ENCODE peak calls at places on chromosomes 6 and 20, in seven cellular contexts. O is body of pancreas, G is esophagus squamous epithelium, L is left lung, M is IMR-90, P is cardiac muscle cell, S is fibroblast of pulmonary artery. W is an unnamed sample.

GRCh38 chr6:140360651-140361050 is 986.2 kb upstream of the CITED2 start:
- DNase-seq in O (no peak), G (no peak), L (no peak), M (peak), P (peak), S (no peak), W (no peak)

GRCh38 chr6:122778961-122779671 is 400 bp upstream of the FABP7 start:
- DNase-seq in O (no peak), G (no peak), L (no peak), M (no peak), P (peak), S (no peak), W (no peak)

GRCh38 chr20:59139998-59140397 is 23.6 kb upstream of the ZNF831 start:
- DNase-seq in O (no peak), G (no peak), L (no peak), M (no peak), P (no peak), S (no peak), W (no peak)

GRCh38 chr20:61464634-61465033 is 212.6 kb downstream of the CDH4 start:
- DNase-seq in O (no peak), G (no peak), L (no peak), M (no peak), P (no peak), S (no peak), W (no peak)

GRCh38 chr20:23226612-23227265 is 123.9 kb upstream of the NXT1 start:
- DNase-seq in O (no peak), G (no peak), L (no peak), M (peak), P (no peak), S (no peak), W (no peak)

GRCh38 chr6:142011156-142011555 is 121.6 kb upstream of the GJE1 start:
- DNase-seq in O (no peak), G (no peak), L (no peak), M (peak), P (no peak), S (peak), W (no peak)

GRCh38 chr20:52105573-52106422 is 85.8 kb downstream of the ZFP64 start:
- DNase-seq in O (no peak), G (no peak), L (no peak), M (peak), P (peak), S (peak), W (peak)

GRCh38 chr6:41355952-41356351 is 20.5 kb downstream of the NCR2 start:
- DNase-seq in O (no peak), G (no peak), L (no peak), M (no peak), P (no peak), S (no peak), W (no peak)

GRCh38 chr6:136501514-136501913 is 48.7 kb downstream of the MAP7 start:
- DNase-seq in O (no peak), G (no peak), L (no peak), M (no peak), P (no peak), S (no peak), W (no peak)

GRCh38 chr20:53283597-53283996 is 310.0 kb downstream of the ZNF217 start:
- DNase-seq in O (no peak), G (no peak), L (no peak), M (no peak), P (no peak), S (no peak), W (no peak)

GRCh38 chr6:139641412-139641811 is 267.0 kb upstream of the CITED2 start:
- DNase-seq in O (no peak), G (no peak), L (no peak), M (no peak), P (no peak), S (no peak), W (no peak)

GRCh38 chr6:141401851-141402250 is 730.9 kb upstream of the GJE1 start:
- DNase-seq in O (no peak), G (no peak), L (no peak), M (no peak), P (no peak), S (no peak), W (no peak)

GRCh38 chr6:27133281-27134227 is 113.9 kb upstream of the PRSS16 start:
- DNase-seq in O (peak), G (peak), L (peak), M (peak), P (peak), S (peak), W (peak)

GRCh38 chr6:159683722-159684304 is 9.2 kb downstream of the SOD2 start:
- DNase-seq in O (no peak), G (no peak), L (no peak), M (no peak), P (no peak), S (no peak), W (no peak)

GRCh38 chr6:49410564-49410963 is 52.5 kb downstream of the MMUT start:
- DNase-seq in O (no peak), G (no peak), L (no peak), M (no peak), P (no peak), S (no peak), W (no peak)

GRCh38 chr20:51363378-51363777 is 179.1 kb downstream of the NFATC2 start:
- DNase-seq in O (no peak), G (no peak), L (no peak), M (no peak), P (no peak), S (no peak), W (no peak)

GRCh38 chr20:9241232-9241692 is 172.4 kb downstream of the PLCB4 start:
- DNase-seq in O (peak), G (no peak), L (no peak), M (peak), P (no peak), S (peak), W (peak)

GRCh38 chr6:18058429-18058828 is 64.0 kb downstream of the NHLRC1 start:
- DNase-seq in O (no peak), G (no peak), L (no peak), M (no peak), P (no peak), S (no peak), W (no peak)

GRCh38 chr6:128803911-128804310 is 79.0 kb upstream of the LAMA2 start:
- DNase-seq in O (peak), G (no peak), L (no peak), M (peak), P (no peak), S (peak), W (peak)

GRCh38 chr6:51962355-51962754 is 125.1 kb downstream of the PKHD1 start:
- DNase-seq in O (no peak), G (no peak), L (no peak), M (no peak), P (peak), S (no peak), W (no peak)

GRCh38 chr6:150081702-150082101 is 12.8 kb upstream of the ULBP3 start:
- DNase-seq in O (no peak), G (no peak), L (no peak), M (no peak), P (no peak), S (no peak), W (no peak)

GRCh38 chr20:17663486-17663885 is 18.6 kb downstream of the RRBP1 start:
- DNase-seq in O (no peak), G (no peak), L (no peak), M (peak), P (no peak), S (no peak), W (peak)

GRCh38 chr6:75693534-75693933 is 55.5 kb upstream of the MYO6 start:
- DNase-seq in O (no peak), G (no peak), L (no peak), M (peak), P (no peak), S (peak), W (peak)

GRCh38 chr6:151389640-151390275 is 1.6 kb downstream of the ZBTB2 start:
- DNase-seq in O (peak), G (peak), L (no peak), M (peak), P (peak), S (peak), W (peak)

DNA sequence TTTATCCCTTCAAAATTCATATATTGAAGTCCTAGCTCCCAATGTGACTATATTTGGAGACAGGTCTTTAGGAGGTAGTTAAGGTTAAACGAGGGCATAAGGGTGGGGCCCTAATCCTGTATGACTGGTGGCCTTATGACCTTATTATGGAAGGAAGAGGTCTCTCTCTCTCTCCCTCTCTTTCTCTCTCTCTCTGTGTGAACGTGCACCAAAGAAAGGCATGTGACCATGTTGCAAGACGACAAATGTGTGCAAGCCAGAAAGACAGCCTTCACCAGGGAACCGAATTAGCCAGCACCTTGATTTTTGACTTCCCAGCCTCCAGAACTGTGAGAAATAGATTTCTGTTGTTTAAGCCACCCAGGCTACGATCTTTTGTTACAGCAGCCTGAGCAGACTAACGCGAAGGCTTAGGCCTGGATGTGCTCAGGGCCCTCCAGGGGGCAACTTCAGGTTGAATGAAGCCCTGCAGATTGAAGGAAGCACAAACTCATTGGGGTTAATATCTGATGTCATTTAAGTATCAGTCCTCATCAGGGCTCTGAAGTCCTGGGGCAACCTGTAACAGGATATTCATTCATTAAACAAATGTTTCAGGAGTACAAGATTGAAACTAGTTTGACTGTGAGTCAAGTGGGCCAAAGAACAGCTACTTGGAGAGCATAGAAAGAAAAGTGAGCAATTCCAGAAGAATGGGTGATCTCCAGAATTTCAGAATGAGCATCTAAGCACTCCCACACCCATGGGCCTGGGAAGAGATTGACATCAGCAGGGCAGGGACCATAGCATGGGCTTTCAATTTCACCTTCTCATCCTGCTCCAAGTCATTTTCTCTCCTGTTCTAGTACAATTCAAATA is 157.4 kb upstream of the TNFAIP3 start:
- DNase-seq in O (no peak), G (no peak), L (no peak), M (peak), P (no peak), S (peak), W (peak)
- TF ChIP-seq CTCF in O (no peak), G (no peak), L (no peak), M (no peak), P (no peak), S (no peak), W (no peak)

DNA sequence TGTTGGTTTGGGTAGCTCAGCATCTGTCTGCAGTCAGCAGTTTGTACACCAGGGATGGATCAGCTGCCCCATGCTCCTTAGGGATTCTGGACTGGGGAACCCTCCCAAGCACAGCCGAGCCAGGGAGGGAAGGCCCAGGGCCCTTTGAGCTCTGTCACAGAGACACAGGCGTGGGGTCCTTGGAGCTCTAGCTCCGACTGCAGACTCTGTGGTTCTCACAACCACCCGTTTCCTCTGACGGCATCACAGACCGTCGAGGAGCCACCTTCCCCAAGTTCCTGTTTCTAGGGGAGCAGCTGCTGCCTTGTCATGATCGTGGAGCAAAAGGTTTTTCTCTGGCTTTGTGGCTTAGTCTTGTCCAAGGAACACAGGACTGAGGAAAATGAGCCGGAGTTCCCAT is at the start of gene SLA2:
- DNase-seq in O (peak), G (no peak), L (peak), M (no peak), P (no peak), S (no peak), W (no peak)
- H3K4me3 ChIP-seq in O (no peak), G (peak), L (no peak), M (no peak), P (no peak), S (no peak), W (no peak)

GRCh38 chr6:117837268-117837667 is 69.8 kb upstream of the SLC35F1 start:
- DNase-seq in O (no peak), G (no peak), L (no peak), M (no peak), P (no peak), S (no peak), W (no peak)

DNA sequence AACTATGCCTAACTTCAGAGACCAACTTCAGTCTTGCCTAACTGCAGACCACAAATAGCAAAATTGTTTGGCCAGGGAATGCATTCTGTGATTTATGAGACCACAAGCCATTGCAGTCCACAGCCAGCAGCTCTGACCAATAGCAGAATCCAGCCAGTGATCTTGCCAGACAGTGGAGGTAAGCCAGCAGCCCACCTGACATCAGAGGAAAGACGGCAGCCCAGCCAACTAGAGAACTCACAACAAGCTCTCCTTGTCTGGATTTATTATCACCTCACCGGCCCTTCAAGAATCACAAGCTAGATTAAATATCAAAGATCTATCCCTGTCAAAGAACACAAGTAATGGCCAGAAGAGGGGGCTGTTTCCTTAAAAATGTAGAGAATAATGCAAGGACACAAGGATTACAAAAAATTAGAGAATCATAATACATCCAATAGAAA is 66.5 kb upstream of the SLC35F1 start:
- DNase-seq in O (peak), G (no peak), L (no peak), M (peak), P (peak), S (peak), W (peak)
- TF ChIP-seq CTCF in O (no peak), G (no peak), L (no peak), M (peak), P (peak), S (peak), W (peak)

DNA sequence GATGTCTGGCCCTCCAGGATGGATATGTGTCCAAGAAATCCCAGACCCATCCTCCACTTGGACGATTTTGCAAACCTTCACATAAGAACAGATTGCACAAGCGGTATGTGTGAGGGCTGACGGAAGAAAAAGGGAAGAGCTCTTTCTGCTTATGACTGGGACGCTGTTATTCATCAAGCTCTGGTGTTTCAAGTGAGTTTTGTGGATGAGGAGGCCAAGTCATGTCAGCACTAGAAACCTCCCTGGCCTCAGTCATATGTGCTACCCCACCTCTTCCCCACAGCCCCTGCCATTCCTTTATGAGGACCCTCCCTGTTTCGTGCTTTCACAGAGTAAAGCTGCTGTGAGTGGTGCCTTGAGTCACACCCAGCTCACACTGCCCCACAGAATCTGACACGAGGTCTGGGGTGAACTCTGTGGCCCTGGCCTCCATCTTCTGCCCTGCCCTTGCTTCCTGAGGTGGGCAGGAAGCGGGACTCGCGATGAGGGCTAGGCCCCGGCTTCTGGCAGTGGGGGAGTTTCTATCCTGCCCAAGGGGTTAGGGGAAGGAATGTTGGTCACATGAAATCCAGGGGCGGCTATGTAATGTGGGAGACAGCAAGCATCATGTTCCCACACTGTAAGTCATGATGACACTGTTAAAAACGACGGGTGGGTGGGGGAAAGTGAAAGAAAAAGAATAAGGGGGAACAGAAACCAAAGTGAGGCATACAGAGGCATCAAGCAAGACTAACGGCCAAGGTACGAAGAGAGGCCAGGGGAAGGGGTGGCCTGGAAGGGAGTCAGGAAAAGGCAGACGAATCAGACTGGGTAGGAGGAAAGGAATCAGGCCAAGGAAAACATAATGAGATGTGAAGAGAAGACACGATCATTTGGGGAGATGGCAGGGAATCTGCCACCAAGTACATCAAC is 78.1 kb downstream of the PRDM1 start:
- DNase-seq in O (peak), G (no peak), L (peak), M (peak), P (no peak), S (peak), W (peak)
- H3K4me3 ChIP-seq in O (no peak), G (no peak), L (no peak), M (no peak), P (no peak), S (peak), W (no peak)

GRCh38 chr20:12798286-12798685 is 210.5 kb upstream of the SPTLC3 start:
- DNase-seq in O (no peak), G (no peak), L (no peak), M (no peak), P (no peak), S (no peak), W (no peak)
- TF ChIP-seq CTCF in O (no peak), G (no peak), L (no peak), M (no peak), P (no peak), S (no peak), W (no peak)

DNA sequence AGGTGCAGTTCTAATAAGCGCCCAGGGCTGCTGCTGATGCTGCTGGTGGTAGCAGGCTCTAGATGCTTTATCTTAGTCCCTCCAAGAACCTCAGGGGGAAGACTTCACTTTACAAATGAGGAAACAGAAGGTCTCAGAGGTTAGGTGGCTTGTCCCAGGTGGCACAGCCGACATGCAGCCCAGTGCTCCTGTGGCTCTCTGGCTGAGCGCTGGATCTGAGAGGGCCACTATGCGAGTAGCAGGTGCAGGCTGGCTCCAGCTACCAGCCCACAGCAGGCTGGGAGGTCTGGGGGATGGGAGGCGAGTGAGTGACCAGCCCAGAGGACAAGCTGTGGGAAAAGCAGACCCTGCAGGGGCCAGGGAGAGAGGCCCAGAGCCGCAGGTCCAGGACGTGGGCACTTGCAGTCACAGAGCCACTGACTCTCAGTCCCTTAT is 90.9 kb downstream of the PRND start:
- DNase-seq in O (no peak), G (no peak), L (no peak), M (no peak), P (no peak), S (no peak), W (no peak)
- H3K4me3 ChIP-seq in O (no peak), G (no peak), L (no peak), M (no peak), P (no peak), S (no peak), W (no peak)

W was measured in brain microvascular endothelial cell.